ENCODE peak calls at places on chromosome 21, in seven cellular contexts. O, R, V, U, K, M and Z are unnamed samples.

GRCh38 chr21:26776320-26777021 is 68.7 kb downstream of the ADAMTS1 start:
- DNase-seq in O (no peak), R (no peak), V (peak), U (no peak), K (no peak), M (no peak), Z (no peak)

GRCh38 chr21:33657124-33657842 is 15.0 kb downstream of the ITSN1 start:
- DNase-seq in O (no peak), R (no peak), V (no peak), U (no peak), K (no peak), M (peak), Z (no peak)

GRCh38 chr21:38840456-38841129 is 34.9 kb downstream of the ETS2 start:
- DNase-seq in O (no peak), R (no peak), V (no peak), U (no peak), K (no peak), M (no peak), Z (no peak)

GRCh38 chr21:21897275-21897883 is 899.2 kb downstream of the NCAM2 start:
- DNase-seq in O (no peak), R (no peak), V (peak), U (no peak), K (no peak), M (no peak), Z (no peak)

GRCh38 chr21:43950936-43951335 is 61.2 kb upstream of the TRAPPC10 start:
- DNase-seq in O (no peak), R (no peak), V (no peak), U (no peak), K (no peak), M (no peak), Z (no peak)

GRCh38 chr21:15742052-15742451 is 12.3 kb downstream of the USP25 start:
- DNase-seq in O (no peak), R (no peak), V (no peak), U (peak), K (no peak), M (peak), Z (no peak)

GRCh38 chr21:39321424-39321823 is 8.0 kb upstream of the BRWD1 start:
- DNase-seq in O (no peak), R (no peak), V (peak), U (no peak), K (no peak), M (no peak), Z (no peak)

GRCh38 chr21:32456497-32456918 is 44.0 kb downstream of the EVA1C start:
- DNase-seq in O (no peak), R (no peak), V (no peak), U (no peak), K (no peak), M (no peak), Z (no peak)

GRCh38 chr21:33849839-33850238 is 65.8 kb downstream of the ATP5PO start:
- DNase-seq in O (no peak), R (no peak), V (no peak), U (no peak), K (no peak), M (no peak), Z (no peak)

GRCh38 chr21:37072239-37072987 is 458 bp downstream of the PIGP start:
- DNase-seq in O (no peak), R (no peak), V (peak), U (no peak), K (no peak), M (peak), Z (no peak)

GRCh38 chr21:34592120-34592561 is 22.8 kb downstream of the RCAN1 start:
- DNase-seq in O (no peak), R (no peak), V (no peak), U (no peak), K (no peak), M (peak), Z (no peak)

DNA sequence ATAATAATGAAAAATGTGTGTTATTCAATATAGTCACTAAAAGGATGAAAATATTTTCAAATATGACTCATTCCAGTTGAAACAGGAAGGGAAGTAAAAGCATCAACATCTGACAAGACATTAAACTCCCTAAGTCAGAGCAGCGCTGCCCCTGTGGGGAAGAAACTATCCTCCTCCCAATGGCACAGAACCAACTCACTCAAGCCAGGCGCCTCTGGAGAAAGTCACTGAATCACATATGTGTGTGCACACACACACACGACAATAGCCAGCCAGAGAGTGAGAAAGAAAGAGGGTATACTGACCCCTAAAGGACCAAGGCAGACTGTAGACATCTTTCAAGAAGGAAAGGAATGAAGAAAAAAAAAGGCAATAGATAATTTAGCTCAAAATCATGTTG is 126.9 kb downstream of the SETD4 start:
- DNase-seq in O (no peak), R (no peak), V (peak), U (no peak), K (peak), M (no peak), Z (no peak)
- TF ChIP-seq JUND in O (no peak), R (no peak), V (no peak), U (no peak), K (no peak), M (no peak), Z (peak)

GRCh38 chr21:45530423-45531113 is 11.7 kb downstream of the SLC19A1 start:
- DNase-seq in O (no peak), R (no peak), V (no peak), U (no peak), K (no peak), M (no peak), Z (no peak)
- TF ChIP-seq JUND in O (no peak), R (no peak), V (no peak), U (no peak), K (no peak), M (no peak), Z (no peak)

GRCh38 chr21:31119199-31119598 is 80.9 kb upstream of the KRTAP19-8 start:
- DNase-seq in O (no peak), R (no peak), V (no peak), U (no peak), K (no peak), M (no peak), Z (no peak)

GRCh38 chr21:31110430-31110829 is 72.2 kb upstream of the KRTAP19-8 start:
- DNase-seq in O (no peak), R (no peak), V (no peak), U (no peak), K (no peak), M (no peak), Z (no peak)

GRCh38 chr21:31117046-31117916 is 79.0 kb upstream of the KRTAP19-8 start:
- DNase-seq in O (no peak), R (no peak), V (peak), U (no peak), K (peak), M (no peak), Z (no peak)

GRCh38 chr21:31111093-31111492 is 72.8 kb upstream of the KRTAP19-8 start:
- DNase-seq in O (no peak), R (no peak), V (no peak), U (no peak), K (no peak), M (no peak), Z (no peak)

GRCh38 chr21:31115249-31115648 is 77.0 kb upstream of the KRTAP19-8 start:
- DNase-seq in O (no peak), R (no peak), V (no peak), U (no peak), K (no peak), M (no peak), Z (no peak)
- TF ChIP-seq JUND in O (no peak), R (no peak), V (no peak), U (no peak), K (no peak), M (no peak), Z (no peak)

GRCh38 chr21:25283720-25284119 is 323.6 kb downstream of the MRPL39 start:
- DNase-seq in O (no peak), R (no peak), V (peak), U (peak), K (no peak), M (no peak), Z (no peak)
- TF ChIP-seq JUND in O (no peak), R (no peak), V (no peak), U (no peak), K (no peak), M (no peak), Z (no peak)

GRCh38 chr21:41673071-41673470 is 93.8 kb downstream of the RIPK4 start:
- DNase-seq in O (no peak), R (no peak), V (no peak), U (no peak), K (no peak), M (no peak), Z (no peak)

GRCh38 chr21:41672543-41672915 is 94.3 kb downstream of the RIPK4 start:
- DNase-seq in O (no peak), R (no peak), V (no peak), U (no peak), K (no peak), M (no peak), Z (no peak)

GRCh38 chr21:41673596-41674335 is 93.1 kb downstream of the RIPK4 start:
- DNase-seq in O (no peak), R (no peak), V (no peak), U (no peak), K (no peak), M (no peak), Z (no peak)

GRCh38 chr21:41671212-41671762 is 95.6 kb downstream of the RIPK4 start:
- DNase-seq in O (no peak), R (no peak), V (no peak), U (no peak), K (no peak), M (no peak), Z (no peak)

DNA sequence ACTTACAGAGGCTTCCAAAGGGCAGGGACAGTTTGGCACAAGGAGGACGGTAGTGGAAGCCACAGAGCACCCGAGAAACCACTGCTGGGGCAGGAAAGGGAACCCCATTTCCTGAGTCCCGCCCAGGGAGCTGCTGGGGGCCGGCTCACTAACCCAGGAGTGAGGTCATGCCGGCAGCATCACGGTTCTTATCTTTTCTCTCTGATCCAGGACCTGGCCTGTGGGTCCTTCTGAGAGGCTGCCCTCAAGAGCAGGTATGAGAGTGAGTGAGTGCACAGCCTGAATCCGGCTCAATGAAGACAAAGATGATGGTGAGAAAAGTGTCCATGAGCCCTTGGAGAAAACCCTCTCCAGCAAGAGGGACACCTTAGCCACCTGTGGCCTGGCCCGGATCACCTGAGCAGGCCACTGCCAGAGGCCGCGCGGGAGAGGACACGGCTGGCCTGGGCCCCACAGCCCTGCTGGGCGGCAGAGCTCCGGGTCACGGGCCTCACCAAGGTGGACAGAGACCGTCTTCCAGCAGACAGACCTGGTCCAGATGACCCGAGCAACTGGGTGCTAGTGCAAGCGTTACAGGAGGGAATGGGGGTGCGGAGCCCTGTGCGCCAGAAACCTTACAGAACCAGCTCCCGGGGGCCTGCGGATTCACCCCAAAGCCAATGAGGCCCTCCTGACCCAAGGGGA is 94.9 kb downstream of the RIPK4 start:
- DNase-seq in O (no peak), R (no peak), V (no peak), U (no peak), K (no peak), M (no peak), Z (no peak)
- TF ChIP-seq JUND in O (no peak), R (no peak), V (no peak), U (no peak), K (no peak), M (no peak), Z (no peak)

DNA sequence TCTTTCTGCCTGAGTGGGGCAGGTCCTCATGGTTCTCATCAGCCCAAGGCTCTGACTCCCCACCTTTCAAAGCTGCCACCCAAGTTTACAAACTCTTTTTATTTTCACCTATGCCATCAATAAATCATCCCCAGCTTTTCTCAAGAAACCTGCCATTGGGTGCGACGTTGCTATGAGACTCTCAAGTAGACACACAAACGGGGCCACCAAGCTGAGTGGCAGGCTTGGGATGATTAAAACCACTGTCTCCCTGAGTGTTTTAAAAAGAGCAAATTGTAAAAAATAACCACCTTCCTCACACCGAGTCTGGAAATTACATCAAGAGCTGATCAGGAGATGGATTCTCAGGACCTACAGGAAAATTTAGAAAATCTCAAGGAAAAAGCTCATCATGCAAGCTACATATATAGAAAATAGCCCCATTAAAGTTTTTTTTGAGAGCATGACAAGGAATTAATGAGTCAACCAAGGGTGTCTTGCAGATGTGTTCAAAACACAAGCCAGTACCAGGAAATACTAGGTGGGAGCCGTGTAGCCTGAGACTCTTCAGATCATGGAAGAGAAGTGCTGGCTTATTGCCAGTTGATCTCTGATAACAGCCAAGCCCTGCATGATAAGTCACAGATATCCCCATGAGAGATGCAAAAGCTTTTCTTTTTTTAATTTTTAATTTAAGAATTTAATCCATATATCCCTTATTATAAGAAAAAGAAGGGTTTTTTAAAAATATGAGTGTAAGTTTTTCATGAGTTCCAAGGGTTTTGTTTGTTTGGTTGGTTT is 158.4 kb upstream of the BACE2 start:
- DNase-seq in O (no peak), R (no peak), V (no peak), U (no peak), K (no peak), M (no peak), Z (peak)
- TF ChIP-seq JUND in O (no peak), R (no peak), V (no peak), U (no peak), K (no peak), M (no peak), Z (no peak)

GRCh38 chr21:40383951-40384350 is 463.0 kb downstream of the DSCAM start:
- DNase-seq in O (no peak), R (no peak), V (peak), U (no peak), K (no peak), M (no peak), Z (peak)
- TF ChIP-seq JUND in O (no peak), R (no peak), V (no peak), U (no peak), K (no peak), M (no peak), Z (no peak)

DNA sequence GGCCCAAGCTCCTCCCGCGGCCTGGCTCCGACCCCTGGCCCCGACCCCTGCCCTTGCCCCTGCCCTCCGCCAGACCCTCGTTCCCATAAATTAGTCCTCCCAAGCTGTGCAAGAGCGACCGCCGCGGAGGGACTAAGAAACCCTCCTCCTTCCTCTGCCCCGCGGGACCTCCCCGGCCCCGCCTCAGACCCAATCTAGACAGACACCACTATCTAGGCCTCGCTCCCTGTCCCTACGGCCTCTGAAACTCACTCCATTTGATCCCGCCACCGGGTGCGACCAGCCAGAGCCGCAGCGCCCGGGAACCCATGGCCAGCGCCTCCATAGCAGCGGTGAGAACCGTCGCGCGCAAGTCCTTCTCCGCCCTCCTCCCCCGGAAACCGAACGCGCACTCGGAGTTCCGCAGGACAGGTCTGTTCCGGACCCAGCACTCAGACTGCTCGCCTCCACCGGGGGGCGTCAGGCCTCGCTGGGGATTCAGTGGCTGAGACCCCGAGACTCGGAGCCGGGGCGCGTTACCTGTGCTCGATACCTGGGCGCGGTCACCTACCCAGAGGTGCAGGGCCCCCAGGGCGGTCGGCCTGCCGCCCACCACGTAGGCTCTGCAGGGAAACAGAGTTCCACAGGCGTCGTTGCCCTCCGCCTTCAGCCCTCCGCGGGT is at the start of gene MRPL39:
- DNase-seq in O (peak), R (peak), V (peak), U (peak), K (peak), M (peak), Z (peak)
- TF ChIP-seq JUND in O (peak), R (no peak), V (no peak), U (peak), K (no peak), M (no peak), Z (no peak)